ENCODE peak calls at places on chromosomes 7 and 10, in four cellular contexts. A is AG08395, Q is memory B cell, C is amniotic stem cell. I is an unnamed sample.

GRCh38 chr7:760006-760405 is 32.9 kb upstream of the PRKAR1B start:
- DNase-seq in Q (no peak), C (no peak), A (no peak), I (no peak)

GRCh38 chr10:11009471-11010308 is 8.0 kb upstream of the CELF2 start:
- DNase-seq in Q (no peak), A (peak; percentile 21), C (no peak), I (peak; percentile 10)

GRCh38 chr7:55415173-55415778 is 50.1 kb downstream of the LANCL2 start:
- DNase-seq in Q (peak; percentile 77), C (peak; percentile 67), A (peak; percentile 84), I (peak; percentile 72)

GRCh38 chr7:40356312-40356711 is 221.5 kb downstream of the SUGCT start:
- DNase-seq in Q (no peak), A (peak; percentile 14), C (no peak), I (no peak)

GRCh38 chr7:114026486-114027089 is 107.8 kb upstream of the PPP1R3A start:
- DNase-seq in C (peak; percentile 26), A (peak; percentile 47), Q (peak; percentile 39), I (peak; percentile 45)

GRCh38 chr7:114370177-114370576 is 44.4 kb upstream of the FOXP2 start:
- DNase-seq in Q (no peak), C (no peak), A (no peak), I (no peak)

GRCh38 chr10:28946479-28946878 is 269.2 kb downstream of the BAMBI start:
- DNase-seq in A (peak; percentile 66), C (peak; percentile 43), Q (no peak), I (peak; percentile 90)

GRCh38 chr7:38105874-38106483 is 72.1 kb upstream of the STARD3NL start:
- DNase-seq in C (no peak), Q (no peak), A (peak; percentile 64), I (peak; percentile 43)

GRCh38 chr7:21542891-21543527 is at the start of gene DNAH11:
- DNase-seq in C (no peak), A (peak; percentile 35), Q (no peak), I (peak; percentile 68)

GRCh38 chr10:89029785-89030437 is 39.3 kb downstream of the FAS start:
- DNase-seq in Q (peak; percentile 58), A (peak; percentile 68), C (peak; percentile 57), I (peak; percentile 74)

GRCh38 chr7:149868638-149869290 is 5.0 kb upstream of the ATP6V0E2 start:
- DNase-seq in C (no peak), A (no peak), Q (no peak), I (no peak)

GRCh38 chr7:149834601-149835000 is 3.6 kb upstream of the ZNF862 start:
- DNase-seq in A (no peak), Q (no peak), C (no peak), I (no peak)

GRCh38 chr7:149126662-149127321 is 668 bp upstream of the ZNF425 start:
- DNase-seq in A (peak; percentile 49), C (no peak), Q (peak; percentile 60), I (peak; percentile 59)

GRCh38 chr7:5677538-5678294 is 103.7 kb downstream of the RNF216 start:
- DNase-seq in Q (no peak), C (peak; percentile 59), A (peak; percentile 75), I (peak; percentile 74)

GRCh38 chr10:88042162-88043100 is 179.0 kb downstream of the PTEN start:
- DNase-seq in A (peak; percentile 51), C (peak; percentile 29), Q (no peak), I (peak; percentile 65)

GRCh38 chr10:126252884-126253612 is 135.2 kb downstream of the ADAM12 start:
- DNase-seq in A (peak; percentile 85), C (peak; percentile 95), Q (no peak), I (peak; percentile 98)

GRCh38 chr7:164882-165660 is 27.3 kb upstream of the FAM20C start:
- DNase-seq in Q (no peak), C (no peak), A (no peak), I (no peak)

GRCh38 chr7:108086962-108087361 is 43.2 kb downstream of the LAMB4 start:
- DNase-seq in A (no peak), Q (no peak), C (no peak), I (no peak)

GRCh38 chr7:42886129-42886528 is 25.7 kb downstream of the C7orf25 start:
- DNase-seq in C (no peak), Q (no peak), A (peak; percentile 17), I (peak; percentile 8)